ENCODE peak calls at places on chromosomes 7 and 10, in five cellular contexts. U is NCI-H2029 treated with DMSO at 0.1 percent for 48 hours; D is Calu3; Z is activated CD8-positive, alpha-beta memory T cell treated with anti-CD3 and anti-CD28 coated beads for 4 hours; T is kidney tubule cell. O is an unnamed sample.

GRCh38 chr10:112243713-112244112 is 39.5 kb upstream of the TECTB start:
- DNase-seq in U (no peak), D (no peak), Z (no peak), T (no peak), O (no peak)

GRCh38 chr7:794207-794606 is 38.1 kb upstream of the SUN1 start:
- DNase-seq in U (no peak), D (no peak), Z (no peak), T (no peak), O (no peak)

GRCh38 chr10:78656397-78656796 is 412.4 kb upstream of the ZMIZ1 start:
- DNase-seq in U (no peak), D (no peak), Z (no peak), T (no peak), O (no peak)

GRCh38 chr10:70558871-70559810 is 43.4 kb downstream of the PRF1 start:
- DNase-seq in U (no peak), D (peak), Z (peak), T (peak), O (no peak)

GRCh38 chr10:28125701-28126100 is 126.8 kb upstream of the ODAD2 start:
- DNase-seq in U (no peak), D (no peak), Z (no peak), T (no peak), O (no peak)

GRCh38 chr7:158973941-158974785 is 117.8 kb downstream of the DYNC2I1 start:
- DNase-seq in U (no peak), D (no peak), Z (no peak), T (no peak), O (no peak)

GRCh38 chr10:97050205-97050745 is 135.5 kb downstream of the SLIT1 start:
- DNase-seq in U (no peak), D (no peak), Z (no peak), T (no peak), O (no peak)

GRCh38 chr7:51647486-51647885 is 330.9 kb upstream of the COBL start:
- DNase-seq in U (no peak), D (no peak), Z (no peak), T (no peak), O (no peak)

GRCh38 chr7:84162584-84162983 is 32.0 kb downstream of the SEMA3A start:
- DNase-seq in U (no peak), D (no peak), Z (no peak), T (no peak), O (no peak)

GRCh38 chr7:30503273-30504212 is 1.1 kb downstream of the GGCT start:
- DNase-seq in U (no peak), D (no peak), Z (no peak), T (no peak), O (no peak)

GRCh38 chr7:153193144-153193595 is 433.6 kb downstream of the ACTR3B start:
- DNase-seq in U (peak), D (no peak), Z (no peak), T (peak), O (no peak)

GRCh38 chr10:129718548-129719414 is 245.3 kb downstream of the EBF3 start:
- DNase-seq in U (no peak), D (no peak), Z (no peak), T (peak), O (no peak)

GRCh38 chr10:8705415-8705814 is 650.9 kb downstream of the GATA3 start:
- DNase-seq in U (no peak), D (no peak), Z (no peak), T (no peak), O (no peak)

GRCh38 chr7:51316666-51317581 is at the start of gene COBL:
- DNase-seq in U (no peak), D (peak), Z (no peak), T (peak), O (no peak)

GRCh38 chr10:74332398-74332797 is 181.4 kb downstream of the ADK start:
- DNase-seq in U (no peak), D (no peak), Z (no peak), T (no peak), O (no peak)

GRCh38 chr7:12210179-12211053 is 678 bp upstream of the TMEM106B start:
- DNase-seq in U (peak), D (peak), Z (peak), T (peak), O (no peak)

GRCh38 chr7:75798770-75799169 is 14.8 kb downstream of the CCL24 start:
- DNase-seq in U (no peak), D (no peak), Z (no peak), T (no peak), O (no peak)

O was measured in LNCaP clone FGC.